ENCODE peak calls at places on chromosomes 1 and 21, in six cellular contexts. S is NT2/D1, Z is SK-N-SH, H is HCT116, M is GM12878, P is H1. J is an unnamed sample.

GRCh38 chr1:30197959-30198760 is 525.2 kb downstream of the MATN1 start:
- DNase-seq in Z (no peak), P (no peak), M (no peak), H (no peak), S (no peak), J (no peak)

GRCh38 chr1:29849038-29849750 is 612.9 kb downstream of the PTPRU start:
- DNase-seq in M (peak), Z (peak), S (peak), H (no peak), P (peak), J (peak)

GRCh38 chr1:38133781-38134180 is 87.2 kb upstream of the POU3F1 start:
- DNase-seq in S (no peak), M (no peak), P (no peak), H (no peak), Z (no peak), J (no peak)

GRCh38 chr1:183230403-183230802 is 44.3 kb downstream of the LAMC2 start:
- DNase-seq in S (no peak), H (no peak), P (no peak), Z (no peak), M (no peak), J (no peak)

GRCh38 chr1:31318146-31318545 is 21.3 kb downstream of the ZCCHC17 start:
- DNase-seq in M (no peak), S (no peak), P (no peak), H (no peak), Z (no peak), J (no peak)

GRCh38 chr21:25956993-25957714 is 213.4 kb downstream of the APP start:
- DNase-seq in M (no peak), P (no peak), Z (no peak), H (no peak), S (no peak), J (no peak)

GRCh38 chr21:28674807-28675206 is 317.9 kb downstream of the LTN1 start:
- DNase-seq in H (no peak), P (no peak), Z (no peak), S (no peak), M (no peak), J (no peak)

GRCh38 chr1:57102957-57103356 is 137.1 kb upstream of the C8B start:
- DNase-seq in H (no peak), Z (no peak), M (no peak), P (no peak), S (peak), J (no peak)

GRCh38 chr1:94792473-94792875 is 27.7 kb upstream of the SLC44A3 start:
- DNase-seq in Z (no peak), S (no peak), H (no peak), M (peak), P (no peak), J (no peak)

GRCh38 chr1:43437031-43437973 is 16.4 kb downstream of the HYI start:
- DNase-seq in Z (no peak), H (no peak), S (no peak), M (no peak), P (no peak), J (no peak)

GRCh38 chr21:15421947-15422346 is 307.8 kb upstream of the USP25 start:
- DNase-seq in S (no peak), H (no peak), M (no peak), P (no peak), Z (no peak), J (no peak)

GRCh38 chr1:184791199-184791935 is 36.7 kb upstream of the EDEM3 start:
- DNase-seq in S (no peak), Z (no peak), H (no peak), P (no peak), M (no peak), J (no peak)

GRCh38 chr1:157944666-157945280 is 48.7 kb upstream of the KIRREL1 start:
- DNase-seq in Z (no peak), S (no peak), M (no peak), P (no peak), H (no peak), J (no peak)

GRCh38 chr1:222828939-222829338 is 14.1 kb downstream of the DISP1 start:
- DNase-seq in H (no peak), Z (no peak), P (no peak), S (no peak), M (no peak), J (no peak)

GRCh38 chr21:41932191-41932575 is 21.6 kb downstream of the C2CD2 start:
- DNase-seq in Z (no peak), M (no peak), S (no peak), P (no peak), H (peak), J (no peak)

DNA sequence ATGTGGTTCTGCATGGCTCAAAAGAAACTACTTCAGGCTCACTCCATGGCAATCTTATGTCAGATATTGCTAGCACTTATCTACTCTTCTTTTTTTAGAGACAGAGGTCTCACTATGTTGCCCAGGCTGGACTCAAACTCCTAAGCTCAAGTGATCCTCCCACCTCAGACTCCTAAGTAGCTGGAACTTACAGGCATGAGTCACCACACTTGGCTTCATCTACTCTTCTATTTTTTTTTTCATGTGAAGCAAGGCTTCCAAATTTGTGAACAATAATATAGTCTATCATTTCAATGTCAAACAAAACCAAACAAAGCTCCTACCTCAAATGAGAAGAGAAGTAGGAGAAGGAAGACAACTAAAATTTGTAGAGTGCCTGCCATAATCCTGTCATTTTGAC is 7.5 kb upstream of the PSEN2 start:
- DNase-seq in S (no peak), H (no peak), Z (no peak), P (peak), M (no peak), J (no peak)
- TF ChIP-seq YY1 in S (no peak), H (no peak), Z (no peak), P (no peak), M (no peak), J (no peak)

DNA sequence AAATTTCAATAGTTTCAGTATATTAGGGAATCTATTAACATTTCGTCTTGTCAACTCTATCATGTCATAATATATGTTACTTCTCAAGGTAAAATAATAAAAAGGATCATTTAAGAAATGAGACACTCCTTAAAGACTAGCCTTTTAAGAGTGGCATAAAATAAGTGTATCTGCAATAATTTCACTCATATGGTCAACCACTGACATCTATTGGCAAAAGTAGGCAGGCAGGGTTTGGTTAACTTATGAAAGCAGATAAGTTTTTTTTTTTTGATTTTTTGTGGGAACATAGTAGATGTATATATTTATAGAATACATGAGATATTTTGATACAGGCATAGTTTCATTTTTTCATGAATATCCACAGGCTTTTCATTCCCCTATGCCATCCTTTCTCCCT is 5.5 kb upstream of the RGS21 start:
- DNase-seq in M (no peak), P (no peak), H (peak), Z (no peak), S (peak), J (peak)
- TF ChIP-seq YY1 in M (no peak), P (no peak), H (no peak), Z (no peak), S (no peak), J (no peak)

GRCh38 chr1:15700510-15700909 is 16.4 kb downstream of the PLEKHM2 start:
- DNase-seq in S (no peak), M (no peak), Z (no peak), P (no peak), H (no peak), J (no peak)
- TF ChIP-seq YY1 in S (no peak), M (no peak), Z (no peak), P (no peak), H (no peak), J (no peak)

DNA sequence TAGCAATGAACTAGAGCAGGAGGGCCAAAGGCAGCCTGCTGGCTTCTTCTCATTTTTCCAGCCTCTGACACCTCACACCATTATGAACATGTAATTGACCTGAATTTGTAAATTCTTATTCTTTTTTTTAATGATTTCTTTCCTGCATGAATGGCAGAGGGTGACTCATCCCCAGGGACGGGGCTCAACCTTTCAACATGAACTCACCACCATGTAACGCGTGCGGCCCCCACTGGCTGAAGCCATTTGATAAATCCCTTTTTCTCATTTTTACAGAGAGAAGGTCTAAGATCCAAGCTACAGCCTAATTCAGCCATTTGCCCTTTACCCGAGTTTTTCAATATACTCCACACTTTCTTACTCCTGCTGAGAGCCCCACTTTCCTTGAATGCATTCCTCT is 9.3 kb upstream of the ETS2 start:
- DNase-seq in Z (no peak), P (no peak), H (no peak), S (no peak), M (no peak), J (peak)
- TF ChIP-seq YY1 in Z (no peak), P (no peak), H (no peak), S (no peak), M (no peak), J (no peak)

DNA sequence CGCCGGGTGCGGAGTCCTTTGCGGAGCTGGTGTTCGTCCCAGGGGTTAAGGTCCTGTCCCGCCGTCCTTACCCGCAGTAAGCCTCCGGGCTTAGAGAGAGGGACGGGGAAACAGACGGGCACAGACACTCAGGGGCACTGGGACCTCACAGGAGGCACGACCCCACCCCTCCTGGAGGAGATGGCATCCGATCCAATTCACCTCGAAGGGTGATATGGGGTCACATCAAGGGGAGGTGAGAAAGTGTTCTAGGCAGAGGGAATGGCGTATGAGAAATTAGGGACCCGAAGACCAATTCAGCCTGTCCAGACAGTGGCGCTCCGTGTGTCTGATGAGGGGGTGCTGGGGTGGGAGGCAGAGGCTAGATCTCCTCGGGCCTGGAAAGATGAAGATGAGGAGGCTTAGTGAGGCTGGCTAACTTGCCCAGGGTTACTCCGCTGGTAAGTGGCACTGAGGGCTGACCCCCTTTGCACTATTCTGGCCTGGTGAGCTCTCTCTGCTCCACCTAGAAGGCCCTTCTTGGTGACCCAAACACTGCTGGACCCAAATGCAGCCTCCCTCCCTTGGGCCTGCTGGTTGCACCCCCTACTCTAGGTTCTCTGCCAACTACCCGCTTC is 12.1 kb downstream of the BTBD19 start:
- DNase-seq in M (no peak), H (no peak), P (no peak), Z (no peak), S (no peak), J (peak)
- TF ChIP-seq YY1 in M (no peak), H (no peak), P (no peak), Z (no peak), S (no peak), J (no peak)

DNA sequence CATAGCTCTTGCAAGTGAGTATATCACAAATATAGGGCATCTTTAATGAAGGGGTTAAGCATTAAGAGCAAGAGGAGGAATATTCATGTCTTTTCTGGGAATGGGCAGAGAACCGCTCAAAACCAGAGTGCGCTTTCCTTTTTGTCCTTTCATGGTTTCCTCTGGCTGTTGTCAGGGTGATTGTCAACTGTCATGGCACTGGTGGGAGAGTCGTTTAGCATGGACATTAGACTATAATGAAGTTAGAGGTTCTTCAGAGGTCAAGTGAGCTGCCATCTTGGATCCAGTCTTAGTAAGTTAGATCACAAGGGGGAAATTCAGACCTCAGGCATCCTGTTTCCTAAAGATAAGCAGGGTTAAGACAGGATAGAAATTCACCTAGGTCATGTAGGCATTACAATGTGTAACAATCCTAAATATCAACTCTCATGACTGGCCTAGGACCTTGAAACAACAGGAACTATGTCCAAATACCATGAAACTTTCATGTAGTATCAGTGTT is 12.1 kb upstream of the COA6 start:
- DNase-seq in H (no peak), P (no peak), M (no peak), Z (no peak), S (no peak), J (peak)
- TF ChIP-seq YY1 in H (no peak), P (no peak), M (no peak), Z (no peak), S (no peak), J (peak)

GRCh38 chr1:11373029-11373964 is 100.3 kb downstream of the UBIAD1 start:
- DNase-seq in H (no peak), S (no peak), P (no peak), M (no peak), Z (no peak), J (no peak)

GRCh38 chr1:11374079-11374747 is 101.2 kb downstream of the UBIAD1 start:
- DNase-seq in H (no peak), P (no peak), Z (no peak), M (no peak), S (no peak), J (no peak)

GRCh38 chr1:11376981-11377583 is 101.9 kb upstream of the DISP3 start:
- DNase-seq in M (no peak), H (no peak), S (no peak), Z (no peak), P (no peak), J (no peak)

GRCh38 chr1:11380500-11380899 is 98.5 kb upstream of the DISP3 start:
- DNase-seq in Z (no peak), M (no peak), S (no peak), P (no peak), H (no peak), J (no peak)

GRCh38 chr1:11374748-11375110 is 101.7 kb downstream of the UBIAD1 start:
- DNase-seq in M (no peak), P (no peak), Z (no peak), H (no peak), S (no peak), J (no peak)
- TF ChIP-seq YY1 in M (no peak), P (no peak), Z (no peak), H (no peak), S (no peak), J (no peak)

GRCh38 chr21:44593598-44594405 is 1.5 kb upstream of the KRTAP10-6 start:
- DNase-seq in H (no peak), M (no peak), P (peak), S (no peak), Z (no peak), J (peak)
- TF ChIP-seq YY1 in H (no peak), M (no peak), P (no peak), S (no peak), Z (no peak), J (no peak)

DNA sequence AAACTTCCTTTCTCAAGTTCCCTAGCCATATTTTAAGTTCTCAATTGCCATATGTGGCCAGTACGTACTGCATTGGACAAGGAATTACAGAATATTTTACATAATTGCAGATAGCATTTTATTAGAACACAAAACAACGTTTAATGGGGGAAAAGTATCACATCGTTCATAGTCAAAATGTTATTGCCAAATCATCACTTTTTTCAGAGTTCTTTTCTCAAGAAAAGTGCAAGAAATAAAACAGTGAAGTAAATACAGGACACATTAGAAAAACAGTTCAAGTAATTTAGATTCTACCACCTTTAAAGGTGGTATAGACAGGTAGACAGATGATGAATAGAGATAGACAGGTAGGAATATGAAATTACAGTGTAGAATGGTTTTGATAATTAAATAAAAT is 479.1 kb upstream of the NCAM2 start:
- DNase-seq in P (no peak), M (no peak), S (no peak), H (no peak), Z (no peak), J (no peak)
- TF ChIP-seq YY1 in P (no peak), M (no peak), S (no peak), H (no peak), Z (no peak), J (no peak)

DNA sequence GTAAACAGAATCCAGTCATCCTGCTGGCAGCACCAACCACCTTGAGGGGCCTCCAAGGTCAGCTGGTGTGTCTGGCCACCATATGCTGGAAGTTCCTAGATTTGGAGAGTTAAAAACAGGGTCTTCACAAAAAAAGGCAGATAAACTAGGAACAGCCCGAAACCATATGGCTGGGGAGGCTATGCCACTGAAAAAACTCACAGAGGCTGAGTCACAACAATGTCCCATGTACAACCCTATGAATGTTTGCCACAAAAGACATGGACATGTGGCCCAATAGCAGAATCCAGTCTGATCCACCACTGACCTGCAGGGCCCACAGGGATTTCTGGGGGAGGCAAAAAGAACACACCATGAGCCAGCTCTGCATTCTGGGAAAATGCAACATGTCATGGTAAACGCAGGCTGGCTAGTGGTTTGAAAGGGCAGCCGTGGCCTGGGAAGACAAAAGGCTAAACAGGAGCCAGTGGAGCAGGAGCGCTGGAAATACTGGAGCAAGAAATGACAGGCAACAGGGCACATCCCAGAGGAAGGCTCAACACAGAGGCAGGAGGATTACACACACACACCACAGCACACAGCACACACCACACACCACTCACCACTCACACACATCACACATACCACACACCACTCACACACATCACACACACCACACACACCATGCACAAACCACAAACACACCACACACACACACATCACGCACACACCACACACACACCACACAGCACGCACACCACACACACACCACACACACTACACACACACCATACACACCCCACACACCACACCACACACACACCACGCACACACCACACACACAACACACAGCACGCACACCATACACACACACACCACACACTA is 55.4 kb downstream of the HSF2BP start:
- DNase-seq in Z (peak), S (no peak), H (no peak), M (no peak), P (no peak), J (no peak)
- TF ChIP-seq YY1 in Z (no peak), S (no peak), H (no peak), M (no peak), P (no peak), J (no peak)

J was measured in K562.